ENCODE peak calls at places on chromosomes 12 and 14, in six cellular contexts. One of them, this sample, is unnamed.

GRCh38 chr14:91207008-91207407 is 37.5 kb downstream of the GPR68 start:
- DNase-seq in psoas muscle: no peak
- DNase-seq in endothelial cell: no peak
- DNase-seq in AG10803: no peak
- DNase-seq in AG04449: no peak
- DNase-seq in fibroblast of mammary gland: no peak
- DNase-seq in this sample: no peak

GRCh38 chr12:72365151-72365550 is 93.0 kb downstream of the TRHDE start:
- DNase-seq in psoas muscle: no peak
- DNase-seq in endothelial cell: no peak
- DNase-seq in AG10803: no peak
- DNase-seq in AG04449: no peak
- DNase-seq in fibroblast of mammary gland: no peak
- DNase-seq in this sample: no peak

GRCh38 chr12:96219700-96220206 is 25.6 kb downstream of the ELK3 start:
- DNase-seq in psoas muscle: no peak
- DNase-seq in endothelial cell: no peak
- DNase-seq in AG10803: peak
- DNase-seq in AG04449: peak
- DNase-seq in fibroblast of mammary gland: peak
- DNase-seq in this sample: peak

GRCh38 chr12:66648336-66648735 is 30.5 kb downstream of the GRIP1 start:
- DNase-seq in psoas muscle: no peak
- DNase-seq in endothelial cell: no peak
- DNase-seq in AG10803: no peak
- DNase-seq in AG04449: no peak
- DNase-seq in fibroblast of mammary gland: no peak
- DNase-seq in this sample: no peak

GRCh38 chr12:121026274-121027045 is 10.2 kb upstream of the C12orf43 start:
- DNase-seq in psoas muscle: no peak
- DNase-seq in endothelial cell: no peak
- DNase-seq in AG10803: no peak
- DNase-seq in AG04449: no peak
- DNase-seq in fibroblast of mammary gland: no peak
- DNase-seq in this sample: no peak

GRCh38 chr12:257521-258321 is 4.9 kb downstream of the SLC6A13 start:
- DNase-seq in psoas muscle: no peak
- DNase-seq in endothelial cell: no peak
- DNase-seq in AG10803: no peak
- DNase-seq in AG04449: no peak
- DNase-seq in fibroblast of mammary gland: no peak
- DNase-seq in this sample: no peak

GRCh38 chr14:58315606-58316005 is 17.3 kb downstream of the ARID4A start:
- DNase-seq in psoas muscle: no peak
- DNase-seq in endothelial cell: no peak
- DNase-seq in AG10803: peak
- DNase-seq in AG04449: no peak
- DNase-seq in fibroblast of mammary gland: no peak
- DNase-seq in this sample: no peak

GRCh38 chr14:64722842-64723447 is 18.7 kb downstream of the PLEKHG3 start:
- DNase-seq in psoas muscle: peak
- DNase-seq in endothelial cell: no peak
- DNase-seq in AG10803: no peak
- DNase-seq in AG04449: no peak
- DNase-seq in fibroblast of mammary gland: no peak
- DNase-seq in this sample: no peak

GRCh38 chr14:51609987-51610283 is 41.8 kb upstream of the FRMD6 start:
- DNase-seq in psoas muscle: no peak
- DNase-seq in endothelial cell: no peak
- DNase-seq in AG10803: peak
- DNase-seq in AG04449: no peak
- DNase-seq in fibroblast of mammary gland: peak
- DNase-seq in this sample: no peak

GRCh38 chr12:128387811-128388422 is 120.9 kb downstream of the TMEM132C start:
- DNase-seq in psoas muscle: peak
- DNase-seq in endothelial cell: no peak
- DNase-seq in AG10803: no peak
- DNase-seq in AG04449: no peak
- DNase-seq in fibroblast of mammary gland: peak
- DNase-seq in this sample: no peak

GRCh38 chr12:57693317-57693658 is 644 bp upstream of the OS9 start:
- DNase-seq in psoas muscle: no peak
- DNase-seq in endothelial cell: no peak
- DNase-seq in AG10803: no peak
- DNase-seq in AG04449: no peak
- DNase-seq in fibroblast of mammary gland: no peak
- DNase-seq in this sample: no peak

GRCh38 chr14:102314242-102315011 is 5.1 kb upstream of the ZNF839 start:
- DNase-seq in psoas muscle: peak
- DNase-seq in endothelial cell: peak
- DNase-seq in AG10803: peak
- DNase-seq in AG04449: no peak
- DNase-seq in fibroblast of mammary gland: peak
- DNase-seq in this sample: no peak

GRCh38 chr12:52221912-52222457 is 11.1 kb upstream of the KRT7 start:
- DNase-seq in psoas muscle: peak
- DNase-seq in endothelial cell: peak
- DNase-seq in AG10803: peak
- DNase-seq in AG04449: no peak
- DNase-seq in fibroblast of mammary gland: peak
- DNase-seq in this sample: no peak

GRCh38 chr12:18224745-18225144 is 36.6 kb upstream of the PIK3C2G start:
- DNase-seq in psoas muscle: no peak
- DNase-seq in endothelial cell: no peak
- DNase-seq in AG10803: peak
- DNase-seq in AG04449: no peak
- DNase-seq in fibroblast of mammary gland: peak
- DNase-seq in this sample: peak

GRCh38 chr12:101230547-101230946 is 20.5 kb upstream of the SLC5A8 start:
- DNase-seq in psoas muscle: no peak
- DNase-seq in endothelial cell: no peak
- DNase-seq in AG10803: peak
- DNase-seq in AG04449: peak
- DNase-seq in fibroblast of mammary gland: peak
- DNase-seq in this sample: peak

GRCh38 chr12:87509233-87509820 is 519.9 kb downstream of the C12orf50 start:
- DNase-seq in psoas muscle: no peak
- DNase-seq in endothelial cell: no peak
- DNase-seq in AG10803: no peak
- DNase-seq in AG04449: no peak
- DNase-seq in fibroblast of mammary gland: peak
- DNase-seq in this sample: no peak

GRCh38 chr14:106691601-106692291 is 1165.4 kb downstream of the TMEM121 start:
- DNase-seq in psoas muscle: peak
- DNase-seq in endothelial cell: no peak
- DNase-seq in AG10803: no peak
- DNase-seq in AG04449: no peak
- DNase-seq in fibroblast of mammary gland: no peak
- DNase-seq in this sample: no peak

GRCh38 chr12:130800312-130800711 is 38.7 kb downstream of the STX2 start:
- DNase-seq in psoas muscle: no peak
- DNase-seq in endothelial cell: no peak
- DNase-seq in AG10803: no peak
- DNase-seq in AG04449: no peak
- DNase-seq in fibroblast of mammary gland: no peak
- DNase-seq in this sample: no peak

GRCh38 chr14:69501362-69501964 is 16.9 kb downstream of the PLEKHD1 start:
- DNase-seq in psoas muscle: peak
- DNase-seq in endothelial cell: no peak
- DNase-seq in AG10803: no peak
- DNase-seq in AG04449: no peak
- DNase-seq in fibroblast of mammary gland: peak
- DNase-seq in this sample: no peak

GRCh38 chr12:30725739-30726138 is 29.0 kb downstream of the CAPRIN2 start:
- DNase-seq in psoas muscle: no peak
- DNase-seq in endothelial cell: no peak
- DNase-seq in AG10803: peak
- DNase-seq in AG04449: peak
- DNase-seq in fibroblast of mammary gland: peak
- DNase-seq in this sample: peak

GRCh38 chr12:111775205-111776193 is 8.8 kb downstream of the ALDH2 start:
- DNase-seq in psoas muscle: peak
- DNase-seq in endothelial cell: no peak
- DNase-seq in AG10803: no peak
- DNase-seq in AG04449: no peak
- DNase-seq in fibroblast of mammary gland: peak
- DNase-seq in this sample: no peak

GRCh38 chr14:55241673-55242072 is 29.5 kb upstream of the FBXO34 start:
- DNase-seq in psoas muscle: no peak
- DNase-seq in endothelial cell: no peak
- DNase-seq in AG10803: no peak
- DNase-seq in AG04449: no peak
- DNase-seq in fibroblast of mammary gland: no peak
- DNase-seq in this sample: no peak

GRCh38 chr12:3273409-3273853 is 196.3 kb downstream of the TSPAN9 start:
- DNase-seq in psoas muscle: no peak
- DNase-seq in endothelial cell: no peak
- DNase-seq in AG10803: peak
- DNase-seq in AG04449: no peak
- DNase-seq in fibroblast of mammary gland: no peak
- DNase-seq in this sample: no peak

GRCh38 chr14:63454863-63455622 is 88.1 kb downstream of the PPP2R5E start:
- DNase-seq in psoas muscle: no peak
- DNase-seq in endothelial cell: no peak
- DNase-seq in AG10803: peak
- DNase-seq in AG04449: no peak
- DNase-seq in fibroblast of mammary gland: peak
- DNase-seq in this sample: peak

GRCh38 chr14:26255213-26255612 is 342.6 kb downstream of the NOVA1 start:
- DNase-seq in psoas muscle: no peak
- DNase-seq in endothelial cell: no peak
- DNase-seq in AG10803: peak
- DNase-seq in AG04449: no peak
- DNase-seq in fibroblast of mammary gland: peak
- DNase-seq in this sample: no peak

GRCh38 chr12:52903855-52904508 is 894 bp downstream of the KRT8 start:
- DNase-seq in psoas muscle: no peak
- DNase-seq in endothelial cell: peak
- DNase-seq in AG10803: no peak
- DNase-seq in AG04449: no peak
- DNase-seq in fibroblast of mammary gland: peak
- DNase-seq in this sample: no peak

GRCh38 chr12:108298761-108299275 is 40.3 kb downstream of the CMKLR1 start:
- DNase-seq in psoas muscle: no peak
- DNase-seq in endothelial cell: no peak
- DNase-seq in AG10803: no peak
- DNase-seq in AG04449: no peak
- DNase-seq in fibroblast of mammary gland: no peak
- DNase-seq in this sample: no peak

GRCh38 chr14:29536886-29537511 is 390.6 kb downstream of the PRKD1 start:
- DNase-seq in psoas muscle: no peak
- DNase-seq in endothelial cell: no peak
- DNase-seq in AG10803: peak
- DNase-seq in AG04449: no peak
- DNase-seq in fibroblast of mammary gland: peak
- DNase-seq in this sample: peak

GRCh38 chr14:21405097-21405496 is 21.3 kb upstream of the SUPT16H start:
- DNase-seq in psoas muscle: no peak
- DNase-seq in endothelial cell: no peak
- DNase-seq in AG10803: peak
- DNase-seq in AG04449: no peak
- DNase-seq in fibroblast of mammary gland: peak
- DNase-seq in this sample: no peak

GRCh38 chr12:6786416-6787094 is 2.8 kb upstream of the CD4 start:
- DNase-seq in psoas muscle: no peak
- DNase-seq in endothelial cell: no peak
- DNase-seq in AG10803: no peak
- DNase-seq in AG04449: no peak
- DNase-seq in fibroblast of mammary gland: no peak
- DNase-seq in this sample: no peak

GRCh38 chr14:74018029-74018703 is 922 bp downstream of the ENTPD5 start:
- DNase-seq in psoas muscle: no peak
- DNase-seq in endothelial cell: no peak
- DNase-seq in AG10803: peak
- DNase-seq in AG04449: peak
- DNase-seq in fibroblast of mammary gland: peak
- DNase-seq in this sample: peak

GRCh38 chr14:76490735-76491134 is 114.8 kb downstream of the ESRRB start:
- DNase-seq in psoas muscle: no peak
- DNase-seq in endothelial cell: no peak
- DNase-seq in AG10803: no peak
- DNase-seq in AG04449: no peak
- DNase-seq in fibroblast of mammary gland: no peak
- DNase-seq in this sample: no peak

GRCh38 chr14:35855886-35856481 is 29.8 kb downstream of the BRMS1L start:
- DNase-seq in psoas muscle: no peak
- DNase-seq in endothelial cell: no peak
- DNase-seq in AG10803: no peak
- DNase-seq in AG04449: no peak
- DNase-seq in fibroblast of mammary gland: no peak
- DNase-seq in this sample: no peak

GRCh38 chr14:100668352-100668751 is 58.3 kb upstream of the DLK1 start:
- DNase-seq in psoas muscle: no peak
- DNase-seq in endothelial cell: no peak
- DNase-seq in AG10803: no peak
- DNase-seq in AG04449: no peak
- DNase-seq in fibroblast of mammary gland: no peak
- DNase-seq in this sample: no peak
- TF ChIP-seq CTCF in psoas muscle: no peak
- TF ChIP-seq CTCF in endothelial cell: no peak
- TF ChIP-seq CTCF in AG10803: no peak
- TF ChIP-seq CTCF in AG04449: no peak
- TF ChIP-seq CTCF in fibroblast of mammary gland: no peak
- TF ChIP-seq CTCF in this sample: no peak

DNA sequence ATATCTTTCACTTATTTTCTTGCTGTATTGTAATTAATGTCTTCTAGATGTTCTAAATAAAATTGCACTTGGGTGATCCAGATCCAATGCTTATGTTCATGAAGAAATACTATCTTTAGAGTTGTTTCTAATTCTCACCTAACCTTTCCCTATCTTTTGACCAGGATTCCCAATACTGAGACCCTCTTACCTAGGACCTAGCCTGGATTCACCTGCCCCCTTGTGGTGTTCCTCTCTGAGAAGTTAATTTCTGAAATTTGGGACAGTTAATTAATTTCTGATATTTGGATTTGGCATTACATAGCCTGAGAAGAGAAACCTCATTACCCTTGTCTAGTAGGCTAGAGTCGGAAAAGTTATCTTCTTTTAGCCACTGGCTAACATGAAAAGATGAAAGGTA is 29.5 kb downstream of the FOXA1 start:
- DNase-seq in psoas muscle: no peak
- DNase-seq in endothelial cell: no peak
- DNase-seq in AG10803: no peak
- DNase-seq in AG04449: no peak
- DNase-seq in fibroblast of mammary gland: no peak
- DNase-seq in this sample: no peak
- TF ChIP-seq CTCF in psoas muscle: no peak
- TF ChIP-seq CTCF in endothelial cell: peak
- TF ChIP-seq CTCF in AG10803: no peak
- TF ChIP-seq CTCF in AG04449: peak
- TF ChIP-seq CTCF in fibroblast of mammary gland: peak
- TF ChIP-seq CTCF in this sample: no peak

GRCh38 chr12:104342147-104342546 is 38.6 kb downstream of the EID3 start:
- DNase-seq in psoas muscle: no peak
- DNase-seq in endothelial cell: no peak
- DNase-seq in AG10803: no peak
- DNase-seq in AG04449: no peak
- DNase-seq in fibroblast of mammary gland: no peak
- DNase-seq in this sample: no peak
- TF ChIP-seq CTCF in psoas muscle: no peak
- TF ChIP-seq CTCF in endothelial cell: no peak
- TF ChIP-seq CTCF in AG10803: no peak
- TF ChIP-seq CTCF in AG04449: no peak
- TF ChIP-seq CTCF in fibroblast of mammary gland: no peak
- TF ChIP-seq CTCF in this sample: no peak

GRCh38 chr12:71270057-71270456 is 112.3 kb upstream of the TSPAN8 start:
- DNase-seq in psoas muscle: no peak
- DNase-seq in endothelial cell: no peak
- DNase-seq in AG10803: no peak
- DNase-seq in AG04449: no peak
- DNase-seq in fibroblast of mammary gland: no peak
- DNase-seq in this sample: no peak
- TF ChIP-seq CTCF in psoas muscle: no peak
- TF ChIP-seq CTCF in endothelial cell: no peak
- TF ChIP-seq CTCF in AG10803: no peak
- TF ChIP-seq CTCF in AG04449: no peak
- TF ChIP-seq CTCF in fibroblast of mammary gland: no peak
- TF ChIP-seq CTCF in this sample: no peak

This sample was measured in AG09309.